ENCODE peak calls at places on chromosome 4, in six cellular contexts. U is GM12892, J is K562, M is HepG2, H is GM12878, O is H1. B is an unnamed sample.

GRCh38 chr4:89000844-89001360 is 56.1 kb downstream of the FAM13A start:
- DNase-seq in U (no peak), J (peak; percentile 68), O (no peak), M (peak; percentile 44), H (no peak), B (no peak)

GRCh38 chr4:7760706-7761105 is 179.0 kb downstream of the AFAP1 start:
- DNase-seq in U (no peak), M (no peak), J (no peak), O (no peak), H (no peak), B (no peak)

GRCh38 chr4:6568689-6569332 is 6.2 kb upstream of the MAN2B2 start:
- DNase-seq in O (no peak), H (no peak), M (no peak), J (peak; percentile 27), U (no peak), B (no peak)

GRCh38 chr4:91958651-91959050 is 345.1 kb upstream of the GRID2 start:
- DNase-seq in H (no peak), U (no peak), J (no peak), O (no peak), M (no peak), B (no peak)

GRCh38 chr4:2914220-2915126 is 48.7 kb downstream of the NOP14 start:
- DNase-seq in M (no peak), J (no peak), U (no peak), H (no peak), O (no peak), B (no peak)

GRCh38 chr4:177713454-177713853 is 271.2 kb upstream of the AGA start:
- DNase-seq in M (no peak), J (no peak), O (no peak), H (no peak), U (no peak), B (no peak)

GRCh38 chr4:10732235-10732975 is 47.8 kb upstream of the CLNK start:
- DNase-seq in J (no peak), O (no peak), H (peak; percentile 83), U (no peak), M (no peak), B (no peak)

GRCh38 chr4:72319596-72319995 is 249.4 kb downstream of the ADAMTS3 start:
- DNase-seq in U (no peak), H (no peak), M (no peak), J (no peak), O (no peak), B (no peak)

GRCh38 chr4:173237722-173238121 is 69.1 kb downstream of the GALNT7 start:
- DNase-seq in H (no peak), U (no peak), M (no peak), J (no peak), O (no peak), B (no peak)

GRCh38 chr4:156413411-156413985 is 459.8 kb upstream of the CTSO start:
- DNase-seq in H (no peak), M (no peak), O (no peak), J (no peak), U (no peak), B (no peak)

GRCh38 chr4:2104556-2105345 is 45.6 kb downstream of the NAT8L start:
- DNase-seq in O (no peak), J (no peak), U (no peak), H (no peak), M (no peak), B (no peak)

GRCh38 chr4:112060212-112060611 is 85.0 kb upstream of the FAM241A start:
- DNase-seq in H (no peak), J (peak; percentile 22), U (no peak), O (no peak), M (peak; percentile 7), B (no peak)

GRCh38 chr4:8192748-8193738 is 6.0 kb upstream of the SH3TC1 start:
- DNase-seq in M (peak; percentile 73), U (peak; percentile 64), H (peak; percentile 78), J (peak; percentile 18), O (no peak), B (peak; percentile 66)

GRCh38 chr4:74030285-74030684 is 8.2 kb downstream of the CXCL3 start:
- DNase-seq in U (no peak), J (no peak), H (no peak), O (no peak), M (no peak), B (no peak)

GRCh38 chr4:143617994-143618679 is 82.3 kb downstream of the FREM3 start:
- DNase-seq in H (no peak), U (no peak), J (no peak), M (no peak), O (no peak), B (no peak)

GRCh38 chr4:48898733-48899431 is 7.7 kb downstream of the OCIAD2 start:
- DNase-seq in M (no peak), H (peak; percentile 7), O (no peak), J (peak; percentile 70), U (no peak), B (no peak)

GRCh38 chr4:145090370-145090769 is 7.6 kb downstream of the ANAPC10 start:
- DNase-seq in J (no peak), H (no peak), O (no peak), U (no peak), M (no peak), B (no peak)

GRCh38 chr4:22677780-22678179 is 15.0 kb upstream of the GBA3 start:
- DNase-seq in J (no peak), M (no peak), U (no peak), H (no peak), O (no peak), B (no peak)
- TF ChIP-seq TAF1 in J (no peak), M (no peak), U (no peak), H (no peak), O (no peak), B (no peak)

DNA sequence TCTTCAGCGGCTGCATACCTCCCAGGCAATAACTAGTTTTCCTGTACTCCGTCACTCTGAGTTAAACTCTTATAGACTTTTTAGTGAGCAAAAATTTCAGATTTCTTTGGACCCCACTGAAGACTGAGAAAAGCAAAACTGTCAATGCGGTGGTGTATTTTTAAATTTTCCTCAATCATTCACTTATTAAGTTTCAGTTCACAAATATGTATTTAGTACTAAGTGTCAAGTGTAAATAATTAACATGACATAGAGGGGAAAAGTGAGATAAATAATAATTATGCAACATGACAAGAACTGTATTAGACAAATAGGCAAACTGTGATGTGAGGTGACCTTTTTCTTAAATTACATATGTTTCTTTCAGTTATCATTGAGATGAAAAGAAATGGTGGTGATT is 124.4 kb downstream of the NAF1 start:
- DNase-seq in O (no peak), J (no peak), H (no peak), U (no peak), M (no peak), B (no peak)
- TF ChIP-seq POLR2A in O (no peak), J (no peak), H (no peak), U (no peak), M (no peak), B (no peak)

GRCh38 chr4:128868758-128869157 is 59.3 kb downstream of the JADE1 start:
- DNase-seq in H (no peak), M (no peak), J (no peak), O (no peak), U (no peak), B (no peak)
- TF ChIP-seq TAF1 in H (no peak), M (no peak), J (no peak), O (no peak), U (no peak), B (no peak)

GRCh38 chr4:140150886-140151699 is 2.9 kb downstream of the MAML3 start:
- DNase-seq in M (no peak), H (no peak), J (peak; percentile 75), U (peak; percentile 25), O (peak; percentile 78), B (peak; percentile 39)

GRCh38 chr4:140151700-140152014 is 2.3 kb downstream of the MAML3 start:
- DNase-seq in U (no peak), H (no peak), O (peak; percentile 64), J (peak; percentile 80), M (peak; percentile 23), B (peak; percentile 18)

GRCh38 chr4:140152015-140152703 is 1.8 kb downstream of the MAML3 start:
- DNase-seq in H (no peak), O (no peak), J (peak; percentile 60), U (peak; percentile 31), M (no peak), B (peak; percentile 27)

GRCh38 chr4:140149851-140150635 is 3.9 kb downstream of the MAML3 start:
- DNase-seq in J (peak; percentile 58), U (no peak), M (no peak), O (no peak), H (no peak), B (peak; percentile 9)

GRCh38 chr4:140150636-140150885 is 3.4 kb downstream of the MAML3 start:
- DNase-seq in H (no peak), O (no peak), M (no peak), U (no peak), J (peak; percentile 70), B (no peak)
- TF ChIP-seq POLR2A in H (no peak), O (no peak), M (no peak), U (no peak), J (no peak), B (no peak)

B was measured in GM12891.